ENCODE peak calls at places on chromosomes 7 and 10, in four cellular contexts. P is Peyer's patch, Y is ascending aorta, Q is cardiac muscle cell. J is an unnamed sample.

GRCh38 chr10:69222157-69223027 is 2.3 kb downstream of the HKDC1 start:
- DNase-seq in Y (no peak), P (peak), Q (peak), J (no peak)

GRCh38 chr10:119205926-119206602 is 1.3 kb upstream of the GRK5 start:
- DNase-seq in Y (peak), P (peak), Q (no peak), J (no peak)

GRCh38 chr10:75658036-75658435 is 226.6 kb downstream of the LRMDA start:
- DNase-seq in P (no peak), Q (no peak), Y (no peak), J (no peak)

GRCh38 chr7:96770758-96771157 is 61.1 kb upstream of the SEM1 start:
- DNase-seq in P (no peak), Y (no peak), Q (no peak), J (no peak)

GRCh38 chr7:27735165-27735564 is 4.8 kb upstream of the TAX1BP1 start:
- DNase-seq in P (no peak), Q (no peak), Y (no peak), J (no peak)

GRCh38 chr7:141617280-141617679 is 66.1 kb downstream of the AGK start:
- DNase-seq in Y (no peak), P (no peak), Q (no peak), J (no peak)

GRCh38 chr7:3254718-3255117 is 46.3 kb upstream of the SDK1 start:
- DNase-seq in Y (no peak), P (no peak), Q (no peak), J (no peak)

GRCh38 chr7:36175872-36176271 is 22.8 kb downstream of the EEPD1 start:
- DNase-seq in P (no peak), Q (no peak), Y (peak), J (peak)

GRCh38 chr7:56074371-56074791 is 10.3 kb downstream of the SUMF2 start:
- DNase-seq in Y (peak), P (peak), Q (peak), J (peak)

GRCh38 chr10:5843814-5844705 is 30.8 kb upstream of the GDI2 start:
- DNase-seq in Q (no peak), P (no peak), Y (no peak), J (no peak)

GRCh38 chr7:152910545-152911013 is 151.0 kb downstream of the ACTR3B start:
- DNase-seq in P (no peak), Q (peak), Y (no peak), J (no peak)

GRCh38 chr7:121582258-121582657 is 186.2 kb upstream of the FAM3C start:
- DNase-seq in Y (no peak), Q (no peak), P (no peak), J (no peak)

GRCh38 chr7:100396421-100396982 is 23.2 kb downstream of the PILRA start:
- DNase-seq in P (peak), Q (no peak), Y (no peak), J (peak)

GRCh38 chr7:97003262-97004236 is 1.8 kb upstream of the DLX6 start:
- DNase-seq in Q (no peak), Y (no peak), P (no peak), J (no peak)

GRCh38 chr7:64463636-64464375 is 99.1 kb downstream of the ZNF680 start:
- DNase-seq in Y (peak), P (peak), Q (no peak), J (peak)

GRCh38 chr10:42690449-42691360 is 52.3 kb upstream of the ZNF33B start:
- DNase-seq in Q (no peak), Y (no peak), P (no peak), J (no peak)

GRCh38 chr10:104330168-104331117 is 7.8 kb downstream of the ITPRIP start:
- DNase-seq in Y (peak), P (peak), Q (peak), J (peak)

GRCh38 chr10:125193306-125193877 is 33.0 kb upstream of the CTBP2 start:
- DNase-seq in Q (no peak), P (no peak), Y (no peak), J (no peak)

GRCh38 chr10:43076876-43077420 is at the start of gene RET:
- DNase-seq in Y (no peak), Q (peak), P (no peak), J (no peak)

GRCh38 chr10:72086466-72087391 is 1.6 kb downstream of the SPOCK2 start:
- DNase-seq in Y (no peak), P (peak), Q (peak), J (no peak)

GRCh38 chr10:117047947-117048346 is 43.0 kb upstream of the SHTN1 start:
- DNase-seq in Y (no peak), P (no peak), Q (no peak), J (no peak)

GRCh38 chr10:118213456-118213855 is 128.7 kb downstream of the FAM204A start:
- DNase-seq in Y (no peak), P (no peak), Q (no peak), J (no peak)

GRCh38 chr7:83502636-83503035 is 146.3 kb downstream of the SEMA3E start:
- DNase-seq in P (no peak), Y (no peak), Q (no peak), J (no peak)

GRCh38 chr7:44114586-44115310 is 8.6 kb downstream of the POLD2 start:
- DNase-seq in P (no peak), Y (no peak), Q (no peak), J (no peak)

GRCh38 chr10:62972103-62972502 is 155.9 kb upstream of the EGR2 start:
- DNase-seq in P (no peak), Y (no peak), Q (no peak), J (no peak)

GRCh38 chr7:121557034-121557892 is 161.2 kb upstream of the FAM3C start:
- DNase-seq in Q (no peak), Y (no peak), P (no peak), J (no peak)

GRCh38 chr10:62858364-62858763 is 42.2 kb upstream of the EGR2 start:
- DNase-seq in Q (no peak), P (no peak), Y (no peak), J (no peak)

GRCh38 chr7:104650991-104651680 is 322.7 kb downstream of the LHFPL3 start:
- DNase-seq in Q (no peak), Y (no peak), P (no peak), J (no peak)

GRCh38 chr7:28613262-28613661 is 200.9 kb downstream of the CREB5 start:
- DNase-seq in Q (no peak), Y (no peak), P (peak), J (no peak)

GRCh38 chr7:100568176-100568935 is 5.3 kb downstream of the SAP25 start:
- DNase-seq in Q (no peak), P (peak), Y (no peak), J (no peak)